ENCODE peak calls at places on chromosomes 7 and 10, in ten cellular contexts. C is CD8-positive, alpha-beta memory T cell; L is HAP-1; H is dorsolateral prefrontal cortex; I is astrocyte of the spinal cord; S is AG04449; Y is epithelial cell of esophagus; X is hepatocyte; O is naive thymus-derived CD4-positive, alpha-beta T cell; Z is mesendoderm. U is an unnamed sample.

GRCh38 chr7:149806726-149807125 is 31.4 kb upstream of the ZNF862 start:
- DNase-seq in C (no peak), L (no peak), H (no peak), I (no peak), S (no peak), Y (no peak), X (no peak), O (no peak), Z (no peak), U (peak)

GRCh38 chr7:11458736-11459483 is 373.1 kb downstream of the THSD7A start:
- DNase-seq in C (no peak), L (no peak), H (no peak), I (peak), S (peak), Y (peak), X (no peak), O (no peak), Z (no peak), U (no peak)

GRCh38 chr10:54066646-54067045 is 734.4 kb downstream of the PCDH15 start:
- DNase-seq in C (no peak), L (no peak), H (no peak), I (no peak), S (no peak), Y (no peak), X (no peak), O (no peak), Z (peak), U (no peak)

GRCh38 chr7:77439572-77439971 is 23.4 kb upstream of the GSAP start:
- DNase-seq in C (no peak), L (peak), H (peak), I (no peak), S (no peak), Y (peak), X (peak), O (no peak), Z (no peak), U (no peak)

GRCh38 chr7:73423519-73424485 is 9.8 kb upstream of the FZD9 start:
- DNase-seq in C (no peak), L (no peak), H (no peak), I (peak), S (no peak), Y (no peak), X (peak), O (no peak), Z (no peak), U (peak)

GRCh38 chr7:67788689-67789088 is 792.1 kb downstream of the TYW1 start:
- DNase-seq in C (no peak), L (no peak), H (peak), I (no peak), S (no peak), Y (no peak), X (peak), O (no peak), Z (no peak), U (no peak)

GRCh38 chr7:103989785-103990775 is 622 bp upstream of the RELN start:
- DNase-seq in C (no peak), L (peak), H (no peak), I (peak), S (no peak), Y (peak), X (peak), O (no peak), Z (peak), U (no peak)

GRCh38 chr7:101553771-101554445 is 75.2 kb downstream of the MYL10 start:
- DNase-seq in C (no peak), L (no peak), H (peak), I (no peak), S (no peak), Y (no peak), X (no peak), O (no peak), Z (no peak), U (peak)

GRCh38 chr10:18196806-18197550 is 56.8 kb downstream of the CACNB2 start:
- DNase-seq in C (no peak), L (no peak), H (no peak), I (no peak), S (no peak), Y (no peak), X (no peak), O (no peak), Z (peak), U (no peak)

GRCh38 chr10:118062798-118063238 is 16.1 kb upstream of the RAB11FIP2 start:
- DNase-seq in C (no peak), L (no peak), H (no peak), I (no peak), S (no peak), Y (no peak), X (peak), O (no peak), Z (peak), U (no peak)
- H3K4me3 ChIP-seq in C (no peak), L (no peak), H (no peak), I (no peak), S (no peak), Y (no peak), X (no peak), O (no peak), Z (no peak), U (no peak)

DNA sequence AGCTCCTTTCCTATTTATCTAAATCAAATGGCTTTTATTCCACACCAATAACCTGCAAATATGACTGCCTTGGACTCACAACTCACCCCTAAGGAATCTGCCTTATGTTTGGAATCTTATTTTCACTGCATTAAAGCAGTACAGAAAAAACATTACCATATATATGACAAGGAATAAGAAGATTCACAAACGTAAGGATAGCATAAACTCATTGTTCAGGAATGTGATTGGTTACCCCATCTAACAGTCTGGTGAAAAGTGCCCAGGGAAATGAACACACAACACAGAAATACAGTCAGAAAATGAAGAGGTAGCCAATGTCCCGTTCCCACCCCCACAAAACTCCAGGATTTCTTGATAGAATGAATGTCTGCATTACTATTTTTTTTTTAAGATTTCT is 2.0 kb downstream of the PPP3CB start:
- DNase-seq in C (no peak), L (no peak), H (no peak), I (peak), S (peak), Y (peak), X (no peak), O (no peak), Z (no peak), U (no peak)
- H3K4me3 ChIP-seq in C (peak), L (peak), H (peak), I (peak), S (no peak), Y (peak), X (no peak), O (no peak), Z (no peak), U (no peak)

DNA sequence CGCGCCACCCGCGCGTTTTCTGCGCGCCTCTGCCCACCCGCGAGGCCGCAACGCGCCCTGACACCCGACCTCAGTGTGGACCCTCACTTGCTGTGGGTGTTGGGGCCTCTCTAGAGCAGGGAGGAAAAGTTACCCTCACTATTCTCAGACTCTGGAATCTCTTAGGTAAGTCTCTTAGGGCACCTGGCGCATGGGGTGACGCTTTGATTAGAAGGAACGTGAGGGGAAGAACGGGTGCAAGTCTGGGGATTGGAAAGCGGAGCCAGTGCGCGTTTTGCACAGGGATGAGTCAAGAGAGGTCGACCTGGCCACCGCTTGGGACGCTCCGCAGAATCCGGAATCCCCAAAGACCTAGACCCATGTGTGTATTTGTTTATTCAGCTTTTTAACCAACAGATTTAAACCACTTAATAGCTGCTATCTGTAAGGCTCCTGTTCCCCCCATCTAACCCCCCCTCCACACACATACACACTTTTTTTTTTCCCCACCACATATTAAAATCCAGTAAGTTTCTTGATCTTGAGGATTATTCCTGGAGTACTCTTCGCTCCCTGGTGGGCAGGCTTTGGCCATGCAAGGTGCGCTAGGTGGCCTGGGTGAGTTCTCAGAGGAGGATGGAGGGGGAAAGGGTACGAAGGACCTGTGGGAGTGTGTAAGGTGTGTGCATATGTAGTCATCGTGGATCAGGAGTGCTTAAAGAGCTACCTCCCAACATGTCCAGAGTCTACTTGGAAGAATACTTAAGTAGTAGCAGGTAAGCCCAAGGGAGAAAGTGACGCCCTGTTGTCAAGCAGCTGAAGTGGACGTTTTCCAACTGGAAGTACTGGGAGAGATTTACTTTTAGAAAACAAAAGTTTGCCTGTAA is 169.1 kb upstream of the PPP1R3A start:
- DNase-seq in C (no peak), L (no peak), H (no peak), I (no peak), S (no peak), Y (no peak), X (peak), O (no peak), Z (peak), U (no peak)
- H3K4me3 ChIP-seq in C (no peak), L (no peak), H (no peak), I (peak), S (no peak), Y (peak), X (peak), O (no peak), Z (peak), U (peak)

GRCh38 chr7:106613861-106614560 is 46.9 kb downstream of the CCDC71L start:
- DNase-seq in C (no peak), L (no peak), H (no peak), I (peak), S (no peak), Y (no peak), X (no peak), O (no peak), Z (no peak), U (no peak)
- H3K4me3 ChIP-seq in C (no peak), L (no peak), H (no peak), I (no peak), S (no peak), Y (no peak), X (no peak), O (no peak), Z (no peak), U (no peak)

GRCh38 chr7:26686448-26686981 is 177.9 kb downstream of the SKAP2 start:
- DNase-seq in C (peak), L (peak), H (no peak), I (peak), S (no peak), Y (peak), X (peak), O (peak), Z (peak), U (no peak)
- H3K4me3 ChIP-seq in C (no peak), L (no peak), H (no peak), I (no peak), S (no peak), Y (no peak), X (no peak), O (no peak), Z (no peak), U (no peak)

GRCh38 chr10:98338318-98338717 is 70.3 kb upstream of the LOXL4 start:
- DNase-seq in C (no peak), L (no peak), H (no peak), I (peak), S (no peak), Y (no peak), X (no peak), O (no peak), Z (no peak), U (no peak)
- H3K4me3 ChIP-seq in C (no peak), L (no peak), H (no peak), I (no peak), S (no peak), Y (no peak), X (no peak), O (no peak), Z (no peak), U (no peak)